ENCODE peak calls at places on chromosome 11, in six cellular contexts. R, O, P, E, X and Q are unnamed samples.
A peak's percentile ranks its signal among the peaks of the same experiment; 100 is the strongest.

GRCh38 chr11:104164028-104164520 is at the start of gene PDGFD:
- DNase-seq in P (peak; percentile 86), O (peak; percentile 47), E (peak; percentile 32), X (no peak), R (peak; percentile 88), Q (no peak)

GRCh38 chr11:42161886-42162285 is 702.4 kb upstream of the LRRC4C start:
- DNase-seq in X (no peak), P (no peak), R (no peak), O (no peak), E (peak; percentile 38), Q (no peak)

GRCh38 chr11:71420455-71421241 is 27.5 kb downstream of the DHCR7 start:
- DNase-seq in P (peak; percentile 63), O (peak; percentile 62), X (no peak), E (peak; percentile 76), R (no peak), Q (no peak)

GRCh38 chr11:1936072-1936780 is 10.9 kb upstream of the MRPL23 start:
- DNase-seq in O (no peak), R (peak; percentile 68), X (no peak), E (no peak), P (peak; percentile 32), Q (no peak)

GRCh38 chr11:10592331-10592730 is 23.9 kb upstream of the LYVE1 start:
- DNase-seq in X (no peak), R (no peak), E (peak; percentile 92), O (no peak), P (no peak), Q (no peak)

GRCh38 chr11:10294289-10294953 is 402 bp upstream of the SBF2 start:
- DNase-seq in P (peak; percentile 61), X (no peak), E (peak; percentile 71), O (peak; percentile 41), R (peak; percentile 85), Q (no peak)

GRCh38 chr11:15551897-15552851 is 437.5 kb downstream of the INSC start:
- DNase-seq in P (peak; percentile 44), R (no peak), X (no peak), O (no peak), E (no peak), Q (no peak)

GRCh38 chr11:65043881-65044501 is 3.0 kb downstream of the SAC3D1 start:
- DNase-seq in P (no peak), O (no peak), E (peak; percentile 12), R (peak; percentile 78), X (no peak), Q (no peak)

GRCh38 chr11:17743808-17744119 is 9.2 kb downstream of the KCNC1 start:
- DNase-seq in P (no peak), R (peak; percentile 40), E (no peak), O (no peak), X (no peak), Q (no peak)

GRCh38 chr11:125079151-125079877 is 16.2 kb downstream of the SLC37A2 start:
- DNase-seq in R (no peak), X (no peak), P (no peak), O (no peak), E (no peak), Q (no peak)

GRCh38 chr11:8102296-8102915 is 21.4 kb downstream of the TUB start:
- DNase-seq in X (no peak), E (peak; percentile 21), O (no peak), R (peak; percentile 35), P (no peak), Q (no peak)

GRCh38 chr11:44110231-44110679 is 14.8 kb downstream of the EXT2 start:
- DNase-seq in R (no peak), O (peak; percentile 72), X (no peak), E (peak; percentile 67), P (peak; percentile 65), Q (peak; percentile 10)

GRCh38 chr11:62909107-62909894 is 11.9 kb downstream of the CHRM1 start:
- DNase-seq in E (peak; percentile 97), O (peak; percentile 70), X (no peak), R (no peak), P (peak; percentile 82), Q (no peak)

GRCh38 chr11:11400121-11400520 is 47.1 kb upstream of the CSNK2A3 start:
- DNase-seq in E (no peak), R (no peak), X (no peak), O (no peak), P (no peak), Q (no peak)

GRCh38 chr11:70445605-70446004 is 47.3 kb downstream of the CTTN start:
- DNase-seq in X (no peak), O (no peak), E (no peak), P (no peak), R (peak; percentile 20), Q (no peak)

GRCh38 chr11:16511109-16511806 is 154.9 kb upstream of the SOX6 start:
- DNase-seq in E (peak; percentile 7), O (no peak), P (no peak), R (no peak), X (no peak), Q (no peak)

GRCh38 chr11:26027887-26028286 is 304.0 kb upstream of the ANO3 start:
- DNase-seq in O (no peak), R (no peak), P (no peak), E (no peak), X (no peak), Q (no peak)

GRCh38 chr11:1520209-1520986 is 33.8 kb upstream of the MOB2 start:
- DNase-seq in X (no peak), O (no peak), R (no peak), E (no peak), P (no peak), Q (no peak)

GRCh38 chr11:49316180-49316579 is 107.8 kb upstream of the FOLH1 start:
- DNase-seq in X (no peak), R (no peak), P (no peak), O (no peak), E (no peak), Q (no peak)

GRCh38 chr11:117442869-117443239 is 115.2 kb downstream of the CEP164 start:
- DNase-seq in R (peak; percentile 50), P (no peak), X (no peak), E (no peak), O (no peak), Q (no peak)

GRCh38 chr11:62770778-62771143 is 435 bp upstream of the TAF6L start:
- DNase-seq in P (peak; percentile 41), X (no peak), R (peak; percentile 81), O (no peak), E (no peak), Q (no peak)

GRCh38 chr11:67284811-67285540 is 4.1 kb upstream of the ANKRD13D start:
- DNase-seq in X (no peak), E (no peak), R (peak; percentile 88), O (no peak), P (no peak), Q (no peak)

GRCh38 chr11:12189543-12190235 is 79.3 kb downstream of the MICAL2 start:
- DNase-seq in E (peak; percentile 47), P (no peak), R (no peak), O (no peak), X (no peak), Q (peak; percentile 62)

GRCh38 chr11:37811349-37811748 is 1213.3 kb upstream of the RAG2 start:
- DNase-seq in P (no peak), X (no peak), R (peak; percentile 59), E (no peak), O (no peak), Q (no peak)

GRCh38 chr11:22707119-22707899 is 40.9 kb downstream of the GAS2 start:
- DNase-seq in X (no peak), O (no peak), P (no peak), E (no peak), R (no peak), Q (no peak)

GRCh38 chr11:134331565-134332188 is at the start of gene GLB1L2:
- DNase-seq in X (no peak), P (peak; percentile 99), O (peak; percentile 43), E (peak; percentile 73), R (peak; percentile 91), Q (peak; percentile 81)

GRCh38 chr11:35347921-35348331 is 71.4 kb downstream of the SLC1A2 start:
- DNase-seq in X (no peak), P (peak; percentile 71), E (peak; percentile 43), O (no peak), R (no peak), Q (no peak)
- H3K9me3 ChIP-seq in X (no peaks in the 10 kb centered on the region), P (no peaks in the 10 kb centered on the region), E (no peaks in the 10 kb centered on the region), O (no peaks in the 10 kb centered on the region), R (no peaks in the 10 kb centered on the region), Q (no peaks in the 10 kb centered on the region)

GRCh38 chr11:91527380-91528030 is 697.1 kb upstream of the FAT3 start:
- DNase-seq in X (no peak), P (no peak), O (no peak), R (no peak), E (no peak), Q (no peak)

GRCh38 chr11:91528965-91529364 is 695.7 kb upstream of the FAT3 start:
- DNase-seq in O (no peak), E (no peak), P (no peak), R (no peak), X (no peak), Q (no peak)
- H3K9me3 ChIP-seq in O (no peaks in the 10 kb centered on the region), E (no peaks in the 10 kb centered on the region), P (no peaks in the 10 kb centered on the region), R (peaks cover 28% of the 10 kb centered on the region), X (no peaks in the 10 kb centered on the region), Q (no peaks in the 10 kb centered on the region)

GRCh38 chr11:115134886-115135285 is 369.3 kb downstream of the CADM1 start:
- DNase-seq in E (no peak), X (no peak), P (no peak), R (no peak), O (no peak), Q (no peak)

GRCh38 chr11:115129771-115130306 is 374.4 kb downstream of the CADM1 start:
- DNase-seq in P (peak; percentile 72), E (no peak), O (no peak), R (no peak), X (no peak), Q (no peak)

GRCh38 chr11:115132829-115133228 is 371.4 kb downstream of the CADM1 start:
- DNase-seq in P (no peak), E (no peak), O (peak; percentile 17), R (no peak), X (no peak), Q (no peak)

GRCh38 chr11:115135936-115136335 is 368.3 kb downstream of the CADM1 start:
- DNase-seq in O (no peak), X (no peak), P (no peak), E (no peak), R (no peak), Q (no peak)

DNA sequence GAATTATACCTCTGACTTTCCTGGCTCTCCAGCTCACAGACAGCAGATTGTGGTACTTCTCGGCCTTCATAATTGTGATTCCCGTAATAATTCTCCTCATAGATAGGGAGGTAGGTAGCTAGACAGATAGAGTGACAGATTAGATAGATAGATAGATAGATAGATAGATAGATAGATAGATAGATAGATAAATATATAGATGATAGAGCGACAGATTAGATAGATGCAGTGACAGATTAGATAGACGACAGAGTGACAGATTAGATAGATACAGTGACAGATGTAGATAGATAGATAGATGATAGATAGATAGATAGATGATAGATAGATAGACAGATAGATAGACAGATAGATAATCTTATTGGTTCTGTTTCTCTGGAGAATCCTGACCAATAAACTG is 370.4 kb downstream of the CADM1 start:
- DNase-seq in E (peak; percentile 16), R (no peak), X (no peak), P (no peak), O (no peak), Q (no peak)
- H3K9me3 ChIP-seq in E (no peaks in the 10 kb centered on the region), R (no peaks in the 10 kb centered on the region), X (no peaks in the 10 kb centered on the region), P (no peaks in the 10 kb centered on the region), O (no peaks in the 10 kb centered on the region), Q (no peaks in the 10 kb centered on the region)

DNA sequence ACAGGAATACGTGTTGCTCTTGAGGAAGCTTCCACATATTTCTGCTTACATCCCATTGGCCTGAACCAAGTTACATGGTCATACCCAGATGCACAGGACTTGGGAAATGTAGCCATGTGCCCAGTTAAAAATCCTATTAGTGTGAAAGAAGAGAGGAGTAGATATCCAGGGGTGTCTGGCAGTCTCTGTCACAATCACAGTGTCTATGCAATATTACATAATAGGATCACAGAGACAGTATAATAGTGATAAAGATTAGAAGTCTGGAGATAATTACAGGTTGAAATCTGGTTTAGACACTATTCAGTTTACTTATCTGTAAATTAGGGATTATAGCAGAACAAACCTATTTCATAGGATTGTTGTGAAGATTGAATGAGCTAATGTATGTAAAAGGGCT is 62.6 kb upstream of the SLC6A5 start:
- DNase-seq in O (no peak), E (no peak), R (no peak), X (no peak), P (peak; percentile 46), Q (no peak)
- H3K9me3 ChIP-seq in O (no peaks in the 10 kb centered on the region), E (peaks cover 2% of the 10 kb centered on the region), R (peaks cover 11% of the 10 kb centered on the region), X (no peaks in the 10 kb centered on the region), P (no peaks in the 10 kb centered on the region), Q (no peaks in the 10 kb centered on the region)